ENCODE peak calls at places on chromosomes 12 and 14, in eight cellular contexts. One of them, this sample, is unnamed.

GRCh38 chr12:125503128-125503527 is 437.9 kb downstream of the AACS start:
- DNase-seq in pancreas: no peak
- DNase-seq in right atrium auricular region: no peak
- DNase-seq in CD8-positive, alpha-beta T cell: no peak
- DNase-seq in IMR-90: no peak
- DNase-seq in BE2C: no peak
- DNase-seq in foreskin fibroblast: no peak
- DNase-seq in lower leg skin: no peak
- DNase-seq in this sample: no peak

GRCh38 chr12:88339966-88340365 is 197.9 kb downstream of the TMTC3 start:
- DNase-seq in pancreas: no peak
- DNase-seq in right atrium auricular region: no peak
- DNase-seq in CD8-positive, alpha-beta T cell: no peak
- DNase-seq in IMR-90: peak; percentile 28
- DNase-seq in BE2C: no peak
- DNase-seq in foreskin fibroblast: peak; percentile 63
- DNase-seq in lower leg skin: no peak
- DNase-seq in this sample: peak; percentile 28

GRCh38 chr14:61620130-61620946 is 75.0 kb upstream of the HIF1A start:
- DNase-seq in pancreas: no peak
- DNase-seq in right atrium auricular region: no peak
- DNase-seq in CD8-positive, alpha-beta T cell: no peak
- DNase-seq in IMR-90: peak; percentile 89
- DNase-seq in BE2C: no peak
- DNase-seq in foreskin fibroblast: peak; percentile 94
- DNase-seq in lower leg skin: no peak
- DNase-seq in this sample: peak; percentile 98

GRCh38 chr12:132302466-132303358 is 26.7 kb downstream of the GALNT9 start:
- DNase-seq in pancreas: peak; percentile 57
- DNase-seq in right atrium auricular region: no peak
- DNase-seq in CD8-positive, alpha-beta T cell: no peak
- DNase-seq in IMR-90: no peak
- DNase-seq in BE2C: no peak
- DNase-seq in foreskin fibroblast: no peak
- DNase-seq in lower leg skin: no peak
- DNase-seq in this sample: no peak

GRCh38 chr12:100573499-100574261 is at the start of gene GAS2L3:
- DNase-seq in pancreas: peak; percentile 95
- DNase-seq in right atrium auricular region: peak; percentile 89
- DNase-seq in CD8-positive, alpha-beta T cell: peak; percentile 36
- DNase-seq in IMR-90: peak; percentile 79
- DNase-seq in BE2C: peak; percentile 95
- DNase-seq in foreskin fibroblast: peak; percentile 96
- DNase-seq in lower leg skin: peak; percentile 96
- DNase-seq in this sample: peak; percentile 87

GRCh38 chr12:123690191-123690840 is 19.4 kb downstream of the TCTN2 start:
- DNase-seq in pancreas: no peak
- DNase-seq in right atrium auricular region: no peak
- DNase-seq in CD8-positive, alpha-beta T cell: no peak
- DNase-seq in IMR-90: no peak
- DNase-seq in BE2C: no peak
- DNase-seq in foreskin fibroblast: no peak
- DNase-seq in lower leg skin: no peak
- DNase-seq in this sample: no peak

GRCh38 chr14:77212933-77213656 is 31.5 kb downstream of the TMEM63C start:
- DNase-seq in pancreas: peak; percentile 82
- DNase-seq in right atrium auricular region: no peak
- DNase-seq in CD8-positive, alpha-beta T cell: no peak
- DNase-seq in IMR-90: no peak
- DNase-seq in BE2C: peak; percentile 65
- DNase-seq in foreskin fibroblast: peak; percentile 49
- DNase-seq in lower leg skin: no peak
- DNase-seq in this sample: peak; percentile 3

GRCh38 chr12:97960741-97961608 is 498.4 kb downstream of the RMST start:
- DNase-seq in pancreas: no peak
- DNase-seq in right atrium auricular region: no peak
- DNase-seq in CD8-positive, alpha-beta T cell: no peak
- DNase-seq in IMR-90: no peak
- DNase-seq in BE2C: peak; percentile 10
- DNase-seq in foreskin fibroblast: peak; percentile 0
- DNase-seq in lower leg skin: no peak
- DNase-seq in this sample: peak; percentile 20

GRCh38 chr12:132600048-132601032 is 10.0 kb downstream of the LRCOL1 start:
- DNase-seq in pancreas: peak; percentile 71
- DNase-seq in right atrium auricular region: peak; percentile 73
- DNase-seq in CD8-positive, alpha-beta T cell: peak; percentile 36
- DNase-seq in IMR-90: peak; percentile 61
- DNase-seq in BE2C: peak; percentile 84
- DNase-seq in foreskin fibroblast: peak; percentile 87
- DNase-seq in lower leg skin: no peak
- DNase-seq in this sample: peak; percentile 74

GRCh38 chr12:13022737-13023370 is 21.3 kb upstream of the FAM234B start:
- DNase-seq in pancreas: no peak
- DNase-seq in right atrium auricular region: no peak
- DNase-seq in CD8-positive, alpha-beta T cell: no peak
- DNase-seq in IMR-90: peak; percentile 51
- DNase-seq in BE2C: no peak
- DNase-seq in foreskin fibroblast: peak; percentile 18
- DNase-seq in lower leg skin: no peak
- DNase-seq in this sample: peak; percentile 41

GRCh38 chr14:94373708-94374107 is 14.7 kb downstream of the SERPINA1 start:
- DNase-seq in pancreas: no peak
- DNase-seq in right atrium auricular region: no peak
- DNase-seq in CD8-positive, alpha-beta T cell: no peak
- DNase-seq in IMR-90: peak; percentile 97
- DNase-seq in BE2C: no peak
- DNase-seq in foreskin fibroblast: peak; percentile 86
- DNase-seq in lower leg skin: peak; percentile 89
- DNase-seq in this sample: peak; percentile 79

GRCh38 chr14:76647699-76648298 is 113.5 kb upstream of the VASH1 start:
- DNase-seq in pancreas: no peak
- DNase-seq in right atrium auricular region: no peak
- DNase-seq in CD8-positive, alpha-beta T cell: no peak
- DNase-seq in IMR-90: peak; percentile 59
- DNase-seq in BE2C: peak; percentile 45
- DNase-seq in foreskin fibroblast: peak; percentile 64
- DNase-seq in lower leg skin: peak; percentile 18
- DNase-seq in this sample: peak; percentile 50

GRCh38 chr12:34289431-34290190 is 267.3 kb downstream of the ALG10 start:
- DNase-seq in pancreas: peak; percentile 33
- DNase-seq in right atrium auricular region: no peak
- DNase-seq in CD8-positive, alpha-beta T cell: no peak
- DNase-seq in IMR-90: no peak
- DNase-seq in BE2C: no peak
- DNase-seq in foreskin fibroblast: no peak
- DNase-seq in lower leg skin: peak; percentile 42
- DNase-seq in this sample: no peak

GRCh38 chr14:28609228-28609828 is 157.3 kb upstream of the FOXG1 start:
- DNase-seq in pancreas: no peak
- DNase-seq in right atrium auricular region: no peak
- DNase-seq in CD8-positive, alpha-beta T cell: no peak
- DNase-seq in IMR-90: peak; percentile 1
- DNase-seq in BE2C: peak; percentile 59
- DNase-seq in foreskin fibroblast: peak; percentile 60
- DNase-seq in lower leg skin: no peak
- DNase-seq in this sample: peak; percentile 21

GRCh38 chr12:21526721-21527345 is 737 bp downstream of the SPX start:
- DNase-seq in pancreas: no peak
- DNase-seq in right atrium auricular region: no peak
- DNase-seq in CD8-positive, alpha-beta T cell: no peak
- DNase-seq in IMR-90: no peak
- DNase-seq in BE2C: no peak
- DNase-seq in foreskin fibroblast: peak; percentile 18
- DNase-seq in lower leg skin: no peak
- DNase-seq in this sample: no peak

GRCh38 chr12:46197876-46198275 is 71.0 kb downstream of the SLC38A1 start:
- DNase-seq in pancreas: no peak
- DNase-seq in right atrium auricular region: no peak
- DNase-seq in CD8-positive, alpha-beta T cell: no peak
- DNase-seq in IMR-90: no peak
- DNase-seq in BE2C: no peak
- DNase-seq in foreskin fibroblast: no peak
- DNase-seq in lower leg skin: no peak
- DNase-seq in this sample: no peak
- H3K4me3 ChIP-seq in pancreas: no peak overlapping the region
- H3K4me3 ChIP-seq in right atrium auricular region: no peak overlapping the region
- H3K4me3 ChIP-seq in CD8-positive, alpha-beta T cell: no peak overlapping the region
- H3K4me3 ChIP-seq in IMR-90: no peak overlapping the region
- H3K4me3 ChIP-seq in BE2C: no peak overlapping the region
- H3K4me3 ChIP-seq in foreskin fibroblast: no peak overlapping the region
- H3K4me3 ChIP-seq in lower leg skin: no peak overlapping the region
- H3K4me3 ChIP-seq in this sample: no peak overlapping the region

GRCh38 chr12:83016226-83016835 is 329.6 kb downstream of the TMTC2 start:
- DNase-seq in pancreas: no peak
- DNase-seq in right atrium auricular region: no peak
- DNase-seq in CD8-positive, alpha-beta T cell: no peak
- DNase-seq in IMR-90: peak; percentile 89
- DNase-seq in BE2C: peak; percentile 28
- DNase-seq in foreskin fibroblast: peak; percentile 95
- DNase-seq in lower leg skin: no peak
- DNase-seq in this sample: peak; percentile 77

GRCh38 chr12:83010169-83010804 is 323.6 kb downstream of the TMTC2 start:
- DNase-seq in pancreas: no peak
- DNase-seq in right atrium auricular region: no peak
- DNase-seq in CD8-positive, alpha-beta T cell: no peak
- DNase-seq in IMR-90: no peak
- DNase-seq in BE2C: no peak
- DNase-seq in foreskin fibroblast: no peak
- DNase-seq in lower leg skin: no peak
- DNase-seq in this sample: no peak

GRCh38 chr12:83017001-83017400 is 330.3 kb downstream of the TMTC2 start:
- DNase-seq in pancreas: no peak
- DNase-seq in right atrium auricular region: no peak
- DNase-seq in CD8-positive, alpha-beta T cell: no peak
- DNase-seq in IMR-90: no peak
- DNase-seq in BE2C: no peak
- DNase-seq in foreskin fibroblast: no peak
- DNase-seq in lower leg skin: no peak
- DNase-seq in this sample: no peak

GRCh38 chr12:83018063-83018462 is 331.4 kb downstream of the TMTC2 start:
- DNase-seq in pancreas: no peak
- DNase-seq in right atrium auricular region: no peak
- DNase-seq in CD8-positive, alpha-beta T cell: no peak
- DNase-seq in IMR-90: no peak
- DNase-seq in BE2C: no peak
- DNase-seq in foreskin fibroblast: peak; percentile 50
- DNase-seq in lower leg skin: no peak
- DNase-seq in this sample: no peak

GRCh38 chr12:83015390-83016225 is 328.9 kb downstream of the TMTC2 start:
- DNase-seq in pancreas: no peak
- DNase-seq in right atrium auricular region: no peak
- DNase-seq in CD8-positive, alpha-beta T cell: no peak
- DNase-seq in IMR-90: no peak
- DNase-seq in BE2C: no peak
- DNase-seq in foreskin fibroblast: peak; percentile 61
- DNase-seq in lower leg skin: no peak
- DNase-seq in this sample: peak; percentile 7
- H3K4me3 ChIP-seq in pancreas: no peak overlapping the region
- H3K4me3 ChIP-seq in right atrium auricular region: peak overlapping the region; percentile 18
- H3K4me3 ChIP-seq in CD8-positive, alpha-beta T cell: no peak overlapping the region
- H3K4me3 ChIP-seq in IMR-90: peak overlapping the region; percentile 21
- H3K4me3 ChIP-seq in BE2C: peak overlapping the region; percentile 23
- H3K4me3 ChIP-seq in foreskin fibroblast: peak overlapping the region; percentile 69
- H3K4me3 ChIP-seq in lower leg skin: no peak overlapping the region
- H3K4me3 ChIP-seq in this sample: peak overlapping the region; percentile 29

GRCh38 chr12:121438207-121438606 is 38.3 kb downstream of the RNF34 start:
- DNase-seq in pancreas: no peak
- DNase-seq in right atrium auricular region: no peak
- DNase-seq in CD8-positive, alpha-beta T cell: no peak
- DNase-seq in IMR-90: no peak
- DNase-seq in BE2C: no peak
- DNase-seq in foreskin fibroblast: no peak
- DNase-seq in lower leg skin: peak; percentile 54
- DNase-seq in this sample: no peak

GRCh38 chr12:121438905-121439304 is 39.0 kb downstream of the RNF34 start:
- DNase-seq in pancreas: no peak
- DNase-seq in right atrium auricular region: no peak
- DNase-seq in CD8-positive, alpha-beta T cell: no peak
- DNase-seq in IMR-90: no peak
- DNase-seq in BE2C: no peak
- DNase-seq in foreskin fibroblast: no peak
- DNase-seq in lower leg skin: peak; percentile 18
- DNase-seq in this sample: no peak

GRCh38 chr12:121439715-121440114 is 39.8 kb downstream of the RNF34 start:
- DNase-seq in pancreas: no peak
- DNase-seq in right atrium auricular region: no peak
- DNase-seq in CD8-positive, alpha-beta T cell: no peak
- DNase-seq in IMR-90: no peak
- DNase-seq in BE2C: no peak
- DNase-seq in foreskin fibroblast: no peak
- DNase-seq in lower leg skin: no peak
- DNase-seq in this sample: no peak

GRCh38 chr12:121432740-121433476 is 33.0 kb downstream of the RNF34 start:
- DNase-seq in pancreas: no peak
- DNase-seq in right atrium auricular region: no peak
- DNase-seq in CD8-positive, alpha-beta T cell: no peak
- DNase-seq in IMR-90: no peak
- DNase-seq in BE2C: no peak
- DNase-seq in foreskin fibroblast: no peak
- DNase-seq in lower leg skin: peak; percentile 34
- DNase-seq in this sample: no peak

DNA sequence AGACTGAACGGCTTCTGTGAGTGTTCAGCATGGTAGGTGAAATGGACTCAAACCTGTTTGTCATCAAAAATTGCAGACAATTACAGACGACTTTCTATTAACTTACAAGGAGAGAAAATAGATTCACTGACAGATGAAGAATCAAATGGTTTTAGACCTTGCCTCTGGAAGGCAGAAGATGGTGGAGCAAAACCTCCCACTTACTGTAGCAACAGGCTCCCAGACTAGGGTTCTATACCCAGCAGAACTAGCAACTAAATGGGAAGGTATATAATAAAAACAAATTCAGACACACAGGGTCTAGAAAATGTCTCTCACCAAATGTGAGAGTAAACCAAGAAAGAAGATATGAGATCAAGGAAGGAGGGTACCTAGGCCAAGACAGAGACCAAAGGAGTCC is 36.8 kb downstream of the RNF34 start:
- DNase-seq in pancreas: no peak
- DNase-seq in right atrium auricular region: no peak
- DNase-seq in CD8-positive, alpha-beta T cell: no peak
- DNase-seq in IMR-90: no peak
- DNase-seq in BE2C: no peak
- DNase-seq in foreskin fibroblast: no peak
- DNase-seq in lower leg skin: no peak
- DNase-seq in this sample: no peak
- H3K4me3 ChIP-seq in pancreas: no peak overlapping the region
- H3K4me3 ChIP-seq in right atrium auricular region: no peak overlapping the region
- H3K4me3 ChIP-seq in CD8-positive, alpha-beta T cell: no peak overlapping the region
- H3K4me3 ChIP-seq in IMR-90: no peak overlapping the region
- H3K4me3 ChIP-seq in BE2C: no peak overlapping the region
- H3K4me3 ChIP-seq in foreskin fibroblast: no peak overlapping the region
- H3K4me3 ChIP-seq in lower leg skin: no peak overlapping the region
- H3K4me3 ChIP-seq in this sample: no peak overlapping the region

DNA sequence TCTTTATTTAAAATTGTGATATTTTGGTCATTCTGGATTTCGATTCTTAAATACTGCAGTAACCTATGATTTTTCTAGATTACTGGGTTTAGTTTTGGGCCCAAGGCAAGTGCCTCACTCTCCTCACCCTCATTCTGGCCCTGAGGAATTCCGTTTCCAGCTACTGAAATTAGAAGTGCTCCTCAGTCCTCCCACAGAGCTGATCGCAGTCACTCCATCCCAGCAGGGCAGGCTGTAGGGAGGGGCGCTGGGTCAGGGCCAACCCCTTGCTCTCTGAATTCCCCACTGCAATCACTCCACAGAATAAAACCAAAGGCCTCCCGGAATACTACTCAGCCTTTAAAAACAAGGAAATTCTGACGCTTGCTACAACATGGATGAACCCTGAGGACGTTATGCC is 66.5 kb upstream of the DIO3 start:
- DNase-seq in pancreas: no peak
- DNase-seq in right atrium auricular region: peak; percentile 16
- DNase-seq in CD8-positive, alpha-beta T cell: no peak
- DNase-seq in IMR-90: no peak
- DNase-seq in BE2C: no peak
- DNase-seq in foreskin fibroblast: no peak
- DNase-seq in lower leg skin: no peak
- DNase-seq in this sample: no peak
- H3K4me3 ChIP-seq in pancreas: no peak overlapping the region
- H3K4me3 ChIP-seq in right atrium auricular region: no peak overlapping the region
- H3K4me3 ChIP-seq in CD8-positive, alpha-beta T cell: no peak overlapping the region
- H3K4me3 ChIP-seq in IMR-90: no peak overlapping the region
- H3K4me3 ChIP-seq in BE2C: no peak overlapping the region
- H3K4me3 ChIP-seq in foreskin fibroblast: no peak overlapping the region
- H3K4me3 ChIP-seq in lower leg skin: no peak overlapping the region
- H3K4me3 ChIP-seq in this sample: no peak overlapping the region

This sample was measured in fibroblast of villous mesenchyme.